ENCODE peak calls at places on chromosomes 7 and 10, in seven cellular contexts. M, G, V, O, I, N and J are unnamed samples.

GRCh38 chr10:62817120-62817762 is 1.1 kb upstream of the EGR2 start:
- DNase-seq in M (peak), G (no peak), V (no peak), O (peak), I (no peak), N (peak), J (no peak)

GRCh38 chr7:93198472-93198871 is 27.8 kb downstream of the HEPACAM2 start:
- DNase-seq in M (no peak), G (no peak), V (no peak), O (no peak), I (no peak), N (no peak), J (no peak)

GRCh38 chr10:119426699-119427098 is 115.8 kb downstream of the RGS10 start:
- DNase-seq in M (no peak), G (no peak), V (no peak), O (no peak), I (no peak), N (no peak), J (no peak)

GRCh38 chr10:30111340-30111980 is 52.1 kb upstream of the JCAD start:
- DNase-seq in M (no peak), G (no peak), V (peak), O (no peak), I (no peak), N (peak), J (peak)

GRCh38 chr7:97859606-97860204 is 12.5 kb downstream of the ASNS start:
- DNase-seq in M (no peak), G (no peak), V (no peak), O (no peak), I (no peak), N (no peak), J (no peak)

GRCh38 chr10:72072639-72073038 is 15.7 kb downstream of the SPOCK2 start:
- DNase-seq in M (no peak), G (no peak), V (no peak), O (no peak), I (no peak), N (no peak), J (no peak)

GRCh38 chr7:133539016-133539415 is 286.1 kb downstream of the EXOC4 start:
- DNase-seq in M (no peak), G (no peak), V (no peak), O (no peak), I (no peak), N (peak), J (no peak)

GRCh38 chr7:74051629-74052410 is 23.8 kb downstream of the ELN start:
- DNase-seq in M (peak), G (no peak), V (no peak), O (no peak), I (peak), N (no peak), J (no peak)

GRCh38 chr10:80055760-80056159 is 22.7 kb upstream of the TMEM254 start:
- DNase-seq in M (no peak), G (no peak), V (no peak), O (no peak), I (no peak), N (no peak), J (no peak)

GRCh38 chr10:26621889-26622681 is 75.4 kb upstream of the PDSS1 start:
- DNase-seq in M (peak), G (no peak), V (no peak), O (no peak), I (no peak), N (peak), J (no peak)

GRCh38 chr7:99000196-99000903 is 122.0 kb downstream of the TRRAP start:
- DNase-seq in M (peak), G (no peak), V (no peak), O (no peak), I (no peak), N (no peak), J (no peak)

GRCh38 chr10:8402469-8403074 is 348.1 kb downstream of the GATA3 start:
- DNase-seq in M (no peak), G (no peak), V (no peak), O (no peak), I (no peak), N (no peak), J (no peak)

GRCh38 chr7:155971180-155971770 is 159.0 kb upstream of the SHH start:
- DNase-seq in M (no peak), G (no peak), V (no peak), O (no peak), I (no peak), N (no peak), J (no peak)

GRCh38 chr10:59626523-59626869 is 83.2 kb downstream of the SLC16A9 start:
- DNase-seq in M (no peak), G (no peak), V (no peak), O (no peak), I (no peak), N (no peak), J (no peak)

GRCh38 chr10:122374859-122375721 is 582 bp downstream of the PLEKHA1 start:
- DNase-seq in M (peak), G (no peak), V (no peak), O (peak), I (peak), N (peak), J (peak)

GRCh38 chr7:16803881-16804673 is 722 bp downstream of the AGR2 start:
- DNase-seq in M (no peak), G (no peak), V (no peak), O (no peak), I (no peak), N (no peak), J (no peak)

GRCh38 chr10:63246361-63246760 is 113.2 kb downstream of the NRBF2 start:
- DNase-seq in M (no peak), G (no peak), V (no peak), O (no peak), I (no peak), N (no peak), J (no peak)

GRCh38 chr7:106110885-106111670 is 1.0 kb downstream of the SYPL1 start:
- DNase-seq in M (no peak), G (no peak), V (no peak), O (no peak), I (no peak), N (peak), J (no peak)